ENCODE peak calls at places on chromosomes 16 and 17, in six cellular contexts. One of them, this sample, is unnamed.

GRCh38 chr17:44556854-44557606 is at the start of gene FZD2:
- DNase-seq in uterus: peak
- DNase-seq in transverse colon: peak
- DNase-seq in A549: peak
- DNase-seq in body of pancreas: peak
- DNase-seq in ovary: peak
- DNase-seq in this sample: peak

GRCh38 chr16:10877472-10877946 is 507 bp downstream of the CIITA start:
- DNase-seq in ovary: no peak
- DNase-seq in A549: no peak
- DNase-seq in body of pancreas: no peak
- DNase-seq in uterus: no peak
- DNase-seq in transverse colon: no peak
- DNase-seq in this sample: no peak

GRCh38 chr16:28604186-28604565 is 5.7 kb downstream of the SULT1A1 start:
- DNase-seq in body of pancreas: no peak
- DNase-seq in ovary: no peak
- DNase-seq in A549: no peak
- DNase-seq in uterus: peak
- DNase-seq in transverse colon: no peak
- DNase-seq in this sample: no peak

GRCh38 chr17:48241131-48241591 is 133.6 kb downstream of the SNX11 start:
- DNase-seq in A549: peak
- DNase-seq in ovary: no peak
- DNase-seq in uterus: peak
- DNase-seq in transverse colon: no peak
- DNase-seq in body of pancreas: peak
- DNase-seq in this sample: no peak

GRCh38 chr17:1469231-1469852 is 13.3 kb upstream of the CRK start:
- DNase-seq in uterus: no peak
- DNase-seq in ovary: no peak
- DNase-seq in body of pancreas: no peak
- DNase-seq in A549: peak
- DNase-seq in transverse colon: no peak
- DNase-seq in this sample: peak

GRCh38 chr16:59684911-59685310 is 950.8 kb upstream of the GOT2 start:
- DNase-seq in uterus: no peak
- DNase-seq in transverse colon: no peak
- DNase-seq in A549: no peak
- DNase-seq in body of pancreas: no peak
- DNase-seq in ovary: no peak
- DNase-seq in this sample: no peak

GRCh38 chr16:75455677-75456076 is 8.8 kb downstream of the TMEM170A start:
- DNase-seq in body of pancreas: no peak
- DNase-seq in ovary: no peak
- DNase-seq in transverse colon: no peak
- DNase-seq in A549: no peak
- DNase-seq in uterus: no peak
- DNase-seq in this sample: no peak

GRCh38 chr16:68233085-68233834 is 2.7 kb downstream of the ESRP2 start:
- DNase-seq in uterus: no peak
- DNase-seq in A549: no peak
- DNase-seq in ovary: peak
- DNase-seq in body of pancreas: no peak
- DNase-seq in transverse colon: no peak
- DNase-seq in this sample: no peak

GRCh38 chr17:69228576-69228975 is at the start of gene ABCA10:
- DNase-seq in ovary: no peak
- DNase-seq in A549: no peak
- DNase-seq in transverse colon: no peak
- DNase-seq in body of pancreas: no peak
- DNase-seq in uterus: no peak
- DNase-seq in this sample: no peak

GRCh38 chr17:31105991-31106390 is 11.2 kb downstream of the NF1 start:
- DNase-seq in A549: no peak
- DNase-seq in transverse colon: no peak
- DNase-seq in uterus: no peak
- DNase-seq in body of pancreas: no peak
- DNase-seq in ovary: no peak
- DNase-seq in this sample: no peak

GRCh38 chr16:22797551-22797950 is 16.4 kb upstream of the HS3ST2 start:
- DNase-seq in body of pancreas: no peak
- DNase-seq in transverse colon: no peak
- DNase-seq in ovary: no peak
- DNase-seq in A549: no peak
- DNase-seq in uterus: no peak
- DNase-seq in this sample: no peak

GRCh38 chr16:71540-72341 is 690 bp downstream of the RHBDF1 start:
- DNase-seq in ovary: peak
- DNase-seq in uterus: peak
- DNase-seq in A549: peak
- DNase-seq in transverse colon: peak
- DNase-seq in body of pancreas: peak
- DNase-seq in this sample: no peak

GRCh38 chr17:15966183-15966878 is 21.4 kb downstream of the ADORA2B start:
- DNase-seq in ovary: no peak
- DNase-seq in A549: no peak
- DNase-seq in body of pancreas: peak
- DNase-seq in uterus: no peak
- DNase-seq in transverse colon: peak
- DNase-seq in this sample: peak

GRCh38 chr16:47713225-47713595 is 252.1 kb downstream of the PHKB start:
- DNase-seq in ovary: no peak
- DNase-seq in body of pancreas: no peak
- DNase-seq in uterus: no peak
- DNase-seq in A549: peak
- DNase-seq in transverse colon: no peak
- DNase-seq in this sample: no peak

GRCh38 chr16:57623251-57624043 is 5.0 kb upstream of the ADGRG1 start:
- DNase-seq in ovary: no peak
- DNase-seq in uterus: peak
- DNase-seq in transverse colon: peak
- DNase-seq in A549: peak
- DNase-seq in body of pancreas: peak
- DNase-seq in this sample: no peak

GRCh38 chr17:3792481-3792880 is 8.5 kb downstream of the ITGAE start:
- DNase-seq in A549: no peak
- DNase-seq in transverse colon: no peak
- DNase-seq in uterus: no peak
- DNase-seq in body of pancreas: no peak
- DNase-seq in ovary: peak
- DNase-seq in this sample: no peak

GRCh38 chr17:34370997-34371395 is 8.0 kb upstream of the CCL1 start:
- DNase-seq in A549: no peak
- DNase-seq in transverse colon: no peak
- DNase-seq in ovary: no peak
- DNase-seq in body of pancreas: no peak
- DNase-seq in uterus: no peak
- DNase-seq in this sample: no peak

GRCh38 chr16:80824623-80825364 is 20.4 kb upstream of the CDYL2 start:
- DNase-seq in transverse colon: peak
- DNase-seq in body of pancreas: peak
- DNase-seq in uterus: no peak
- DNase-seq in ovary: no peak
- DNase-seq in A549: peak
- DNase-seq in this sample: peak

GRCh38 chr17:7632492-7632894 is 2.6 kb downstream of the SHBG start:
- DNase-seq in body of pancreas: peak
- DNase-seq in A549: peak
- DNase-seq in uterus: no peak
- DNase-seq in ovary: no peak
- DNase-seq in transverse colon: peak
- DNase-seq in this sample: peak

GRCh38 chr16:83200005-83200779 is 573.4 kb downstream of the CDH13 start:
- DNase-seq in ovary: no peak
- DNase-seq in body of pancreas: peak
- DNase-seq in uterus: no peak
- DNase-seq in transverse colon: no peak
- DNase-seq in A549: peak
- DNase-seq in this sample: no peak

GRCh38 chr17:41324180-41325075 is 8.9 kb upstream of the KRTAP17-1 start:
- DNase-seq in A549: peak
- DNase-seq in transverse colon: peak
- DNase-seq in uterus: no peak
- DNase-seq in body of pancreas: peak
- DNase-seq in ovary: no peak
- DNase-seq in this sample: no peak

GRCh38 chr16:5024632-5025031 is 9.1 kb downstream of the NAGPA start:
- DNase-seq in uterus: no peak
- DNase-seq in body of pancreas: peak
- DNase-seq in transverse colon: peak
- DNase-seq in A549: peak
- DNase-seq in ovary: no peak
- DNase-seq in this sample: peak

GRCh38 chr17:70629902-70630301 is 460.6 kb downstream of the KCNJ2 start:
- DNase-seq in transverse colon: no peak
- DNase-seq in uterus: no peak
- DNase-seq in A549: peak
- DNase-seq in ovary: no peak
- DNase-seq in body of pancreas: no peak
- DNase-seq in this sample: no peak

GRCh38 chr16:88535857-88536222 is 34.4 kb upstream of the ZC3H18 start:
- DNase-seq in uterus: no peak
- DNase-seq in transverse colon: no peak
- DNase-seq in ovary: no peak
- DNase-seq in A549: no peak
- DNase-seq in body of pancreas: no peak
- DNase-seq in this sample: no peak

GRCh38 chr16:88536510-88536909 is 33.7 kb upstream of the ZC3H18 start:
- DNase-seq in ovary: no peak
- DNase-seq in body of pancreas: no peak
- DNase-seq in uterus: no peak
- DNase-seq in transverse colon: no peak
- DNase-seq in A549: no peak
- DNase-seq in this sample: no peak

GRCh38 chr16:88533945-88534641 is 36.1 kb upstream of the ZC3H18 start:
- DNase-seq in A549: peak
- DNase-seq in ovary: peak
- DNase-seq in body of pancreas: peak
- DNase-seq in uterus: peak
- DNase-seq in transverse colon: peak
- DNase-seq in this sample: peak

GRCh38 chr16:88534731-88535141 is 35.5 kb upstream of the ZC3H18 start:
- DNase-seq in A549: peak
- DNase-seq in body of pancreas: peak
- DNase-seq in ovary: peak
- DNase-seq in transverse colon: peak
- DNase-seq in uterus: no peak
- DNase-seq in this sample: peak

DNA sequence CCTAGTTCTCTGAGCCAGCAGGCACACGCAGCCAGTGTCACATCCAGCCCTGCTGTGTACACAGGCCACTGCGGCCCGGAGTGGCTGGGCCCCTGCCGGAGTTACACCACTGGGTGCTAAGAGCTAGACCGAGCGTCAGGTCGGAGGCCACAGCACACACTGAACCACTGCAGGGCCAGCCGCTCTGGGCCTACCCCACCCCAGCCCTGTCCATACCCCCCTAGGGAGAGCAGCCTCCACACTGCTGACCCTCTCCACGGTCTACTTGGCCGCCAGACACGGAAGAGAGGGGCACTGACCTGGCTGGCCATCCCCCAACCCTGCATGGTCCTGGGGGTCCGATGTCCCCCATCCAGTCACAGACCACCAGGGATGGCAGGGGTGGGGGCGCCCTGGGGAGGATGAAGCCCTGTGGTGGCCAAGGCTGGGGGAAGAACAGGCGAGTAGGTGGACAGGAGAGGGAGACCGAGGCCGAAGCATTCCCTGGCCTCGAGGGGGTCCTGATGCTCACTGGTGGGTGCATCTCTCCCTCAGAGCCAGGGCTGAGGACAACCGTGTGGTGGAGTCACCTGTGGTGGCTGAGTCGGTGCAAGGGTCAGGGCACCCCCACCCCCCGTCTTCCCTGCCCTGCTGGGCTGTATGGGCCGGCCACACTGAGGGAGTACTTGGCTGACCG is 34.9 kb upstream of the ZC3H18 start:
- DNase-seq in body of pancreas: no peak
- DNase-seq in A549: no peak
- DNase-seq in uterus: no peak
- DNase-seq in transverse colon: no peak
- DNase-seq in ovary: peak
- DNase-seq in this sample: no peak
- TF ChIP-seq POLR2A in body of pancreas: no peak
- TF ChIP-seq POLR2A in A549: no peak
- TF ChIP-seq POLR2A in uterus: no peak
- TF ChIP-seq POLR2A in transverse colon: no peak
- TF ChIP-seq POLR2A in ovary: no peak
- TF ChIP-seq POLR2A in this sample: no peak

DNA sequence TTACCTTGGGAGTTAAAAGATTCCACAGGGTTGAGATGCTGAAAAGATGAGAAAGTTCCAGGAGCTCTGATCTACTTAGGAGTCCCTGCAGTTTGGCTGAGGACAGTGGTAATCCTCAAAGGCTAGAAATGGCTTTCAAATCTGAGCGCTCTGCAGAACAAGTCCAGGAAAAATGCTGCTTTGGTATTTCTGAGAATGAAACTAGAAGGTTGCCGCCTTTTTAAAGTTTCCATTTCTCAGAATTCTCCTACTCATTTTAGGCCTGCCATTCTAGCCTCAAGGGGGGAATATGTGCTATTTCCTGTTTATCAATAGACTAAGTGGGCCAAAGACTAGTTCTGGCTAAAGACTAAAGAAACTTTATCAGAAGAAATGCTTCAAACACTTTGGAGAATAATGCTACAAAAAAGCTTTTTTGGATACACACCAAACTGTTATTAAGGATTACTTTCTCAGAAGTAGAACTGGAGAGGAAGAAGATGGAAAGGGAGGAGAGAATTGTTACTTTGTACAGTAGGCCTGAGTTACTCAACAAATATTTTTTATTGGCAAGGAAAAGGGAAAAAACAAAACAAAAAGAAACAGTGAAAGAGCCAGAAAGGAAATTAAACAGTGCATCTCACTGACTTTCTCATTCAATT is at the start of gene SLFN12L:
- DNase-seq in ovary: no peak
- DNase-seq in A549: no peak
- DNase-seq in uterus: no peak
- DNase-seq in body of pancreas: no peak
- DNase-seq in transverse colon: no peak
- DNase-seq in this sample: no peak
- TF ChIP-seq POLR2A in ovary: no peak
- TF ChIP-seq POLR2A in A549: no peak
- TF ChIP-seq POLR2A in uterus: no peak
- TF ChIP-seq POLR2A in body of pancreas: no peak
- TF ChIP-seq POLR2A in transverse colon: no peak
- TF ChIP-seq POLR2A in this sample: no peak

GRCh38 chr17:81509687-81510523 is 2.7 kb downstream of the ACTG1 start:
- DNase-seq in A549: peak
- DNase-seq in body of pancreas: no peak
- DNase-seq in transverse colon: no peak
- DNase-seq in uterus: no peak
- DNase-seq in ovary: no peak
- DNase-seq in this sample: peak
- TF ChIP-seq POLR2A in A549: peak
- TF ChIP-seq POLR2A in body of pancreas: no peak
- TF ChIP-seq POLR2A in transverse colon: peak
- TF ChIP-seq POLR2A in uterus: no peak
- TF ChIP-seq POLR2A in ovary: no peak
- TF ChIP-seq POLR2A in this sample: peak

GRCh38 chr17:4986951-4987766 is at the start of gene CAMTA2:
- DNase-seq in body of pancreas: peak
- DNase-seq in transverse colon: peak
- DNase-seq in uterus: peak
- DNase-seq in A549: peak
- DNase-seq in ovary: peak
- DNase-seq in this sample: peak
- TF ChIP-seq POLR2A in body of pancreas: peak
- TF ChIP-seq POLR2A in transverse colon: peak
- TF ChIP-seq POLR2A in uterus: peak
- TF ChIP-seq POLR2A in A549: peak
- TF ChIP-seq POLR2A in ovary: peak
- TF ChIP-seq POLR2A in this sample: peak

GRCh38 chr17:27294689-27295630 is 1.0 kb downstream of the WSB1 start:
- DNase-seq in uterus: peak
- DNase-seq in transverse colon: peak
- DNase-seq in ovary: peak
- DNase-seq in body of pancreas: peak
- DNase-seq in A549: peak
- DNase-seq in this sample: peak
- TF ChIP-seq POLR2A in uterus: no peak
- TF ChIP-seq POLR2A in transverse colon: peak
- TF ChIP-seq POLR2A in ovary: peak
- TF ChIP-seq POLR2A in body of pancreas: no peak
- TF ChIP-seq POLR2A in A549: no peak
- TF ChIP-seq POLR2A in this sample: peak